ENCODE peak calls at places on chromosomes 13 and 19, in four cellular contexts. D is A549, V is K562, K is WTC11. L is an unnamed sample.

GRCh38 chr19:49502866-49503581 is 6.8 kb downstream of the RPS11 start:
- DNase-seq in K (no peak), D (peak), V (no peak), L (peak)

GRCh38 chr13:52665325-52665724 is 12.7 kb downstream of the SUGT1 start:
- DNase-seq in V (peak), D (peak), K (no peak), L (peak)

GRCh38 chr19:15555759-15556633 is 47.7 kb downstream of the CYP4F22 start:
- DNase-seq in V (peak), D (peak), K (peak), L (peak)

GRCh38 chr13:37889102-37889501 is 19.5 kb upstream of the TRPC4 start:
- DNase-seq in V (no peak), D (no peak), K (no peak), L (no peak)

GRCh38 chr19:44626067-44626624 is 12.8 kb downstream of the IGSF23 start:
- DNase-seq in K (no peak), V (no peak), D (peak), L (peak)

GRCh38 chr13:44971656-44972595 is 17.3 kb downstream of the NUFIP1 start:
- DNase-seq in K (no peak), D (no peak), V (no peak), L (no peak)

GRCh38 chr19:53057904-53058579 is 13.5 kb downstream of the ERVV-2 start:
- DNase-seq in D (no peak), K (peak), V (no peak), L (no peak)

GRCh38 chr13:111328803-111329410 is 8.5 kb downstream of the TEX29 start:
- DNase-seq in D (no peak), K (no peak), V (no peak), L (no peak)

GRCh38 chr13:80529734-80530133 is 188.8 kb upstream of the SPRY2 start:
- DNase-seq in V (no peak), D (no peak), K (no peak), L (no peak)

GRCh38 chr19:36605101-36605838 is at the start of gene ZNF382:
- DNase-seq in D (no peak), K (peak), V (no peak), L (peak)

GRCh38 chr13:21632196-21632595 is 28.2 kb upstream of the MICU2 start:
- DNase-seq in D (no peak), V (no peak), K (no peak), L (no peak)

GRCh38 chr13:112969692-112970338 is 801 bp downstream of the MCF2L start:
- DNase-seq in K (no peak), V (no peak), D (no peak), L (no peak)

GRCh38 chr13:45372189-45373115 is 31.5 kb upstream of the TPT1 start:
- DNase-seq in V (no peak), K (no peak), D (no peak), L (no peak)

GRCh38 chr19:16420781-16421386 is 50.9 kb downstream of the EPS15L1 start:
- DNase-seq in D (no peak), K (no peak), V (no peak), L (no peak)

GRCh38 chr19:54431255-54431838 is 16.1 kb downstream of the TTYH1 start:
- DNase-seq in K (no peak), D (no peak), V (no peak), L (no peak)

GRCh38 chr13:99859178-99860177 is 112.1 kb downstream of the ZIC5 start:
- DNase-seq in K (no peak), V (no peak), D (no peak), L (no peak)

GRCh38 chr13:110525328-110526319 is 35.9 kb downstream of the RAB20 start:
- DNase-seq in D (no peak), K (no peak), V (no peak), L (no peak)

GRCh38 chr19:23996549-23996948 is 81.9 kb downstream of the ZNF726 start:
- DNase-seq in V (peak), K (peak), D (peak), L (peak)

DNA sequence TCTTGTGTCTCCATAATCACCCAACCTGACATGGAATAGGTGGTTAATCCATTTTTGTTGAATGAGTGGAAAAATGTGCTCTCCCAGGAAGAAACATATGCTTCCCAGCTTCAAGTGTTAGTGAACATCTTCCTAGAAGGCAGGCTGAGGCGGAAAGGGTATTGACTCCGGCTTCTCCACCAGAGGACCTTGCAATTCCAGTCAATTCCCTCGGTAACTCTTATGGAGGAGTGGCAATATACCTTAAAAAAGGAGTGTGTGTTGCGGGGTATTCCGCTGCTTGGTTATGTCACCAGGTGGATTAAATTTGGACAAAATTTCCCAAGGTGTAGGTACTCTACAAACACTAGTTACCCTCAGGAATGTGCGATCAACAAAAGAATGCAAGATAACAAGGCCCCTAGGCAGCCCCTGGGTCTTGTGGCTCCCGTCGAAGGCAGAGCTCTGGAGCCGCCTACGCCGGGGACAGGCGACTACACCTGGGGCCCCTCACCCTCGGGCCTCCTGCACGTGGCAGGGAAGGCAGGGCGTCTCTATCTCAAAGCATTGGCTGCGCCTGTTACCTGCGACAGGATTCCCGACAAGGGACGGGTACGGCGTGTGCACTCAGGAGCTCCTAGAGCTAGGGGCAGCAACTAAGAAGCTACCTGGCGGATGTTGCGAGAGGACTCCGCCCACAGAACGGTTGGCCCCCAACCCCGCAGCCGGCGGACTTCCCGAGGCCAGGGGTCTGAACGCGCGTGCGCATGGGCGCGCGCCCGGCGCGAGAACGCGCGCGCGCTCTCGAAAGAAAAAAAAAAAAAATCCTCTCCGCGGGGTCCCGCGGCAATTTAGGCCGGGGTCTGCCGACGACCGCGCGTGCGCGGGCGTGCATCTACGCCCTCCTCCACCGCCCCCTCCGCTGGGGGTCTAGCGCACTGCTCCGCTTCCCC is at the start of gene WDR87:
- DNase-seq in V (peak), K (peak), D (peak), L (peak)
- TF ChIP-seq HMGXB4 in V (no peak), K (no peak), D (peak), L (peak)

GRCh38 chr19:51018745-51019543 is 565 bp downstream of the KLK10 start:
- DNase-seq in K (peak), D (no peak), V (no peak), L (no peak)
- TF ChIP-seq ESRRA in K (no peak), D (no peak), V (no peak), L (no peak)

GRCh38 chr19:39603825-39604224 is 1.5 kb downstream of the LGALS13 start:
- DNase-seq in D (no peak), K (no peak), V (no peak), L (no peak)

GRCh38 chr19:39595950-39596349 is 6.4 kb upstream of the LGALS13 start:
- DNase-seq in K (no peak), V (no peak), D (no peak), L (no peak)

GRCh38 chr19:39602224-39602623 is at the start of gene LGALS13:
- DNase-seq in K (no peak), V (no peak), D (no peak), L (no peak)

GRCh38 chr19:39596911-39597310 is 5.4 kb upstream of the LGALS13 start:
- DNase-seq in D (no peak), V (no peak), K (no peak), L (no peak)

GRCh38 chr19:39599116-39599515 is 3.2 kb upstream of the LGALS13 start:
- DNase-seq in V (peak), D (no peak), K (peak), L (peak)
- TF ChIP-seq HMGXB4 in V (no peak), D (no peak), K (no peak), L (no peak)

DNA sequence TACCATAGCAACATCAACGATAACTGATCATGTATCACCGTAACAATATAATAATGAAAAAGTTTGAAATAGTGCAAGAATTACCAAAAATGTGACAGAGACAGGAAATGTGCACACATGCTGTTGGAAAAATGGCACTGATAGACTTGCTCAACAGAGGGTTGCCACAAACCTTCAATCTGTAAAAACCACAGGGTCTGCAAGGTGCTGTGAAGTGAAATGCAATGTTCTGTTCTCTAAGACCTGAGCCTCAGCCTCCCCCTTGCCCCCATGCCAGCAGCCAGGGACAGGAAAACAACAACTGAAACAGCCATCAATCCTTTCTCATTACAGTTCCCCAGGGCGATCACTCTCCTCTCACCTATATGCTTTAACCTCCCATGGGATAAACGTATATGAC is 88.4 kb downstream of the USP12 start:
- DNase-seq in V (no peak), D (no peak), K (no peak), L (no peak)
- TF ChIP-seq ESRRA in V (no peak), D (no peak), K (no peak), L (no peak)

GRCh38 chr13:73250061-73250460 is 191.3 kb downstream of the KLF5 start:
- DNase-seq in V (no peak), D (no peak), K (no peak), L (no peak)

GRCh38 chr13:73251866-73252265 is 193.1 kb downstream of the KLF5 start:
- DNase-seq in D (no peak), K (no peak), V (no peak), L (no peak)

GRCh38 chr13:73248154-73248553 is 189.3 kb downstream of the KLF5 start:
- DNase-seq in V (no peak), K (no peak), D (no peak), L (no peak)

GRCh38 chr13:73245271-73245670 is 186.5 kb downstream of the KLF5 start:
- DNase-seq in D (no peak), K (no peak), V (no peak), L (no peak)

GRCh38 chr13:73248711-73249580 is 190.1 kb downstream of the KLF5 start:
- DNase-seq in V (no peak), K (no peak), D (no peak), L (no peak)
- TF ChIP-seq HMGXB4 in V (no peak), K (no peak), D (no peak), L (no peak)

GRCh38 chr13:23319915-23320224 is 113.6 kb downstream of the SACS start:
- DNase-seq in V (no peak), K (no peak), D (no peak), L (no peak)

GRCh38 chr13:23322353-23323336 is 110.9 kb downstream of the SACS start:
- DNase-seq in V (no peak), D (no peak), K (no peak), L (no peak)

GRCh38 chr13:23320926-23321533 is 112.5 kb downstream of the SACS start:
- DNase-seq in K (no peak), V (no peak), D (no peak), L (no peak)

GRCh38 chr13:23323946-23324709 is 109.4 kb downstream of the SACS start:
- DNase-seq in D (no peak), K (no peak), V (no peak), L (no peak)

DNA sequence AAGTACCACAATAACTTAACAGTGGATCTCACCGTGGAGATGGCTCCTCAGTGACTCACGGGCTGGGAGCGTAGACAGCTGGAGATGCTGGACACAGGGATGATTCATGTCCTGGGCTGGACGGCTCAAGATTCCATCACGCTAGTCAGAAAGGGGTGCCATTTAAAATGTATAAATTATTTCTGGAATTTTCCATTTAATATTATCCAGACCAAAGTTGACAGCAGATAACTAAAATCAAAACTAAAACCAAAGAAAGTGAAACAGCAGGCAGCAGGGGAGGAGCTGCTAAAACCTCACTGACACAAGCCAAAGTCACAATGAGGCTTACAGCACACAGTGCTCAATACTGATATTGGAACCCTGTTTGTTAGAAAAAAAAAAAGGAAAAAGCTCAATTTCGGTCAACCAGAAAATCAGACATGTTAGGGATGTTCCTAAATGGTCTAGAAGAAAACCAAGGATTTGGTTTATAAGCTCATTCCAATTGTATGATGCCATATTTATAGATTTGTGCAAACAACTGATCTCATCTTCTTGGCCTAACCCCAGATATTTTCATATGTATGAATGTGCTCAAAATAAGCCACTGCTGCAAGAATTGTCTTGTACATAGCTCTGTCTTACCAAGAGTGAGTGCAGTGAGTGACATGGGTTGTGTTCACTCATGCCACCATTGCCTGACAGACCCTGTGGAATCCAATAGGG is 111.8 kb downstream of the SACS start:
- DNase-seq in K (no peak), V (no peak), D (peak), L (peak)
- TF ChIP-seq ESRRA in K (no peak), V (no peak), D (no peak), L (no peak)

GRCh38 chr19:33205110-33205509 is 11.0 kb downstream of the LRP3 start:
- DNase-seq in V (no peak), K (no peak), D (no peak), L (no peak)
- TF ChIP-seq HMGXB4 in V (no peak), K (no peak), D (no peak), L (no peak)

GRCh38 chr19:46759817-46760333 is 13.6 kb upstream of the STRN4 start:
- DNase-seq in K (no peak), D (no peak), V (no peak), L (no peak)
- TF ChIP-seq ESRRA in K (no peak), D (no peak), V (no peak), L (no peak)

GRCh38 chr19:3618144-3618810 is 8.3 kb downstream of the CACTIN start:
- DNase-seq in K (peak), V (peak), D (no peak), L (no peak)
- TF ChIP-seq HMGXB4 in K (no peak), V (no peak), D (no peak), L (no peak)